ENCODE peak calls at places on chromosomes 12 and 14, in ten cellular contexts. I, B, U, R, F, A, G, N, O and D are unnamed samples.
A peak's percentile ranks its signal among the peaks of the same experiment; 100 is the strongest.

GRCh38 chr12:106999444-106999843 is 12.5 kb upstream of the MTERF2 start:
- DNase-seq in I (peak; percentile 46), B (no peak), U (no peak), R (no peak), F (no peak), A (no peak), G (no peak), N (no peak), O (no peak), D (no peak)

GRCh38 chr12:128815779-128816642 is 7.7 kb downstream of the SLC15A4 start:
- DNase-seq in I (no peak), B (no peak), U (no peak), R (no peak), F (no peak), A (peak; percentile 48), G (no peak), N (no peak), O (no peak), D (no peak)

GRCh38 chr12:64103821-64104220 is 118.3 kb downstream of the KICS2 start:
- DNase-seq in I (no peak), B (no peak), U (no peak), R (no peak), F (no peak), A (no peak), G (no peak), N (no peak), O (no peak), D (no peak)

GRCh38 chr12:108843187-108843586 is 14.2 kb downstream of the SSH1 start:
- DNase-seq in I (no peak), B (no peak), U (no peak), R (peak; percentile 18), F (no peak), A (no peak), G (no peak), N (no peak), O (peak; percentile 81), D (no peak)

GRCh38 chr14:102654298-102654697 is 61.8 kb downstream of the RCOR1 start:
- DNase-seq in I (no peak), B (peak; percentile 24), U (no peak), R (no peak), F (no peak), A (no peak), G (no peak), N (no peak), O (no peak), D (no peak)

GRCh38 chr12:2129076-2129475 is 76.3 kb downstream of the CACNA1C start:
- DNase-seq in I (no peak), B (no peak), U (no peak), R (peak; percentile 64), F (peak; percentile 96), A (no peak), G (peak; percentile 38), N (no peak), O (no peak), D (no peak)

GRCh38 chr12:24198070-24198469 is 248.6 kb upstream of the SOX5 start:
- DNase-seq in I (no peak), B (no peak), U (no peak), R (peak; percentile 50), F (no peak), A (no peak), G (no peak), N (peak; percentile 18), O (no peak), D (no peak)

GRCh38 chr12:16299403-16299802 is 21.9 kb upstream of the SLC15A5 start:
- DNase-seq in I (peak; percentile 21), B (no peak), U (no peak), R (peak; percentile 30), F (no peak), A (no peak), G (no peak), N (peak; percentile 38), O (no peak), D (no peak)

GRCh38 chr12:3218150-3218845 is 141.1 kb downstream of the TSPAN9 start:
- DNase-seq in I (peak; percentile 86), B (peak; percentile 58), U (peak; percentile 38), R (peak; percentile 92), F (peak; percentile 72), A (no peak), G (no peak), N (peak; percentile 86), O (peak; percentile 60), D (peak; percentile 67)

GRCh38 chr12:27999521-27999920 is 27.0 kb upstream of the PTHLH start:
- DNase-seq in I (no peak), B (no peak), U (no peak), R (peak; percentile 78), F (peak; percentile 72), A (no peak), G (peak; percentile 59), N (peak; percentile 49), O (no peak), D (no peak)

GRCh38 chr12:92735131-92735721 is 32.4 kb downstream of the PLEKHG7 start:
- DNase-seq in I (no peak), B (peak; percentile 37), U (no peak), R (peak; percentile 91), F (peak; percentile 87), A (no peak), G (peak; percentile 78), N (peak; percentile 97), O (peak; percentile 65), D (no peak)

GRCh38 chr12:73973486-73973885 is 564.1 kb upstream of the ATXN7L3B start:
- DNase-seq in I (no peak), B (no peak), U (no peak), R (no peak), F (no peak), A (no peak), G (no peak), N (no peak), O (no peak), D (no peak)

GRCh38 chr12:132559652-132560420 is 50.5 kb downstream of the LRCOL1 start:
- DNase-seq in I (peak; percentile 41), B (peak; percentile 58), U (no peak), R (peak; percentile 33), F (peak; percentile 2), A (peak; percentile 64), G (no peak), N (peak; percentile 42), O (peak; percentile 87), D (peak; percentile 80)

GRCh38 chr12:83462419-83462818 is 775.7 kb downstream of the TMTC2 start:
- DNase-seq in I (no peak), B (no peak), U (no peak), R (no peak), F (no peak), A (no peak), G (no peak), N (no peak), O (peak; percentile 41), D (no peak)

GRCh38 chr12:48973992-48974673 is 2.6 kb upstream of the WNT10B start:
- DNase-seq in I (peak; percentile 78), B (no peak), U (no peak), R (peak; percentile 63), F (peak; percentile 33), A (no peak), G (no peak), N (peak; percentile 66), O (peak; percentile 46), D (peak; percentile 87)

GRCh38 chr14:76181546-76181945 is 29.8 kb downstream of the GPATCH2L start:
- DNase-seq in I (no peak), B (no peak), U (no peak), R (peak; percentile 28), F (no peak), A (no peak), G (no peak), N (peak; percentile 26), O (peak; percentile 15), D (no peak)

GRCh38 chr12:124745891-124746570 is 117.6 kb downstream of the SCARB1 start:
- DNase-seq in I (peak; percentile 94), B (peak; percentile 86), U (peak; percentile 88), R (peak; percentile 93), F (peak; percentile 89), A (no peak), G (no peak), N (peak; percentile 98), O (peak; percentile 89), D (peak; percentile 78)

GRCh38 chr12:127711108-127711507 is 555.9 kb upstream of the TMEM132C start:
- DNase-seq in I (no peak), B (no peak), U (no peak), R (no peak), F (no peak), A (no peak), G (no peak), N (no peak), O (peak; percentile 14), D (no peak)
- TF ChIP-seq CTCF in I (no peak), B (peak; percentile 59), U (no peak), R (no peak), F (peak; percentile 69), A (peak; percentile 32), G (peak; percentile 35), N (no peak), O (peak; percentile 64), D (peak; percentile 42)

GRCh38 chr12:5083955-5084849 is 40.5 kb downstream of the KCNA5 start:
- DNase-seq in I (no peak), B (peak; percentile 22), U (no peak), R (peak; percentile 76), F (peak; percentile 54), A (peak; percentile 67), G (no peak), N (peak; percentile 68), O (peak; percentile 44), D (no peak)
- TF ChIP-seq CTCF in I (peak; percentile 75), B (peak; percentile 81), U (peak; percentile 39), R (peak; percentile 57), F (peak; percentile 82), A (peak; percentile 73), G (peak; percentile 57), N (peak; percentile 71), O (peak; percentile 45), D (peak; percentile 72)

GRCh38 chr14:82872494-82872893 is 1338.8 kb upstream of the SEL1L start:
- DNase-seq in I (no peak), B (no peak), U (no peak), R (no peak), F (no peak), A (peak; percentile 1), G (no peak), N (no peak), O (peak; percentile 37), D (peak; percentile 45)
- TF ChIP-seq CTCF in I (no peak), B (peak; percentile 51), U (no peak), R (no peak), F (no peak), A (peak; percentile 4), G (no peak), N (no peak), O (peak; percentile 44), D (peak; percentile 35)

GRCh38 chr12:94875525-94875924 is 128.0 kb downstream of the NDUFA12 start:
- DNase-seq in I (no peak), B (peak; percentile 21), U (no peak), R (peak; percentile 24), F (no peak), A (peak; percentile 91), G (no peak), N (peak; percentile 17), O (peak; percentile 70), D (no peak)
- TF ChIP-seq CTCF in I (peak; percentile 21), B (peak; percentile 53), U (no peak), R (no peak), F (no peak), A (peak; percentile 69), G (no peak), N (peak; percentile 18), O (no peak), D (no peak)